ENCODE peak calls at places on chromosomes 7 and 10, in five cellular contexts. S, L, C, N and K are unnamed samples.

GRCh38 chr10:91220954-91221696 is 662 bp downstream of the PCGF5 start:
- DNase-seq in S (no peak), L (peak; percentile 9), C (no peak), N (peak; percentile 20), K (no peak)

GRCh38 chr10:58435297-58435696 is 50.1 kb downstream of the TFAM start:
- DNase-seq in S (no peak), L (no peak), C (peak; percentile 99), N (no peak), K (peak; percentile 96)

GRCh38 chr7:122550545-122550944 is 148.4 kb downstream of the RNF133 start:
- DNase-seq in S (no peak), L (no peak), C (no peak), N (peak; percentile 27), K (no peak)

GRCh38 chr10:117448840-117449239 is 73.6 kb upstream of the PDZD8 start:
- DNase-seq in S (no peak), L (no peak), C (no peak), N (no peak), K (no peak)

GRCh38 chr10:97498841-97499560 is at the start of gene UBTD1:
- DNase-seq in S (peak; percentile 76), L (peak; percentile 5), C (no peak), N (no peak), K (no peak)

GRCh38 chr10:16274911-16275310 is 161.9 kb upstream of the PTER start:
- DNase-seq in S (no peak), L (no peak), C (no peak), N (no peak), K (no peak)

GRCh38 chr7:97845622-97846203 is 26.5 kb downstream of the ASNS start:
- DNase-seq in S (no peak), L (no peak), C (peak; percentile 10), N (peak; percentile 45), K (no peak)

GRCh38 chr10:46017733-46018132 is 12.7 kb downstream of the NCOA4 start:
- DNase-seq in S (no peak), L (no peak), C (no peak), N (no peak), K (no peak)

GRCh38 chr7:123674399-123675091 is 18.9 kb downstream of the LMOD2 start:
- DNase-seq in S (no peak), L (no peak), C (no peak), N (no peak), K (peak; percentile 4)

GRCh38 chr10:11910102-11910501 is 86.9 kb downstream of the PROSER2 start:
- DNase-seq in S (no peak), L (no peak), C (no peak), N (no peak), K (no peak)

GRCh38 chr7:150850273-150850672 is 2.0 kb upstream of the AOC1 start:
- DNase-seq in S (no peak), L (no peak), C (no peak), N (no peak), K (no peak)

GRCh38 chr10:132302421-132302820 is 5.3 kb downstream of the STK32C start:
- DNase-seq in S (peak; percentile 43), L (no peak), C (no peak), N (no peak), K (no peak)

GRCh38 chr7:148856035-148856881 is 27.8 kb downstream of the EZH2 start:
- DNase-seq in S (no peak), L (peak; percentile 21), C (no peak), N (no peak), K (no peak)

GRCh38 chr7:16202298-16202697 is 219.0 kb downstream of the CRPPA start:
- DNase-seq in S (no peak), L (no peak), C (no peak), N (no peak), K (no peak)

GRCh38 chr10:59625842-59626522 is 83.7 kb downstream of the SLC16A9 start:
- DNase-seq in S (no peak), L (peak; percentile 4), C (peak; percentile 54), N (peak; percentile 77), K (peak; percentile 69)

GRCh38 chr10:69464801-69465401 is 13.6 kb downstream of the TSPAN15 start:
- DNase-seq in S (no peak), L (no peak), C (no peak), N (no peak), K (no peak)

GRCh38 chr10:111076682-111077661 is at the start of gene ADRA2A:
- DNase-seq in S (peak; percentile 84), L (no peak), C (no peak), N (peak; percentile 74), K (no peak)

GRCh38 chr7:5595545-5596045 is 172.0 kb upstream of the TNRC18 start:
- DNase-seq in S (no peak), L (no peak), C (no peak), N (no peak), K (no peak)

GRCh38 chr7:137772748-137773147 is 74.0 kb downstream of the DGKI start:
- DNase-seq in S (no peak), L (no peak), C (peak; percentile 86), N (no peak), K (peak; percentile 38)

GRCh38 chr7:150665882-150666281 is 19.6 kb upstream of the GIMAP2 start:
- DNase-seq in S (no peak), L (no peak), C (no peak), N (no peak), K (no peak)

GRCh38 chr7:105849122-105849855 is 27.1 kb downstream of the ATXN7L1 start:
- DNase-seq in S (no peak), L (peak; percentile 30), C (no peak), N (no peak), K (no peak)

GRCh38 chr10:110802551-110803238 is 69.0 kb upstream of the PDCD4 start:
- DNase-seq in S (peak; percentile 82), L (peak; percentile 34), C (peak; percentile 73), N (peak; percentile 75), K (peak; percentile 43)

GRCh38 chr7:29607889-29608288 is 44.3 kb downstream of the PRR15 start:
- DNase-seq in S (no peak), L (no peak), C (peak; percentile 63), N (no peak), K (no peak)

GRCh38 chr10:77776487-77776886 is 138.9 kb upstream of the KCNMA1 start:
- DNase-seq in S (no peak), L (no peak), C (no peak), N (no peak), K (no peak)

GRCh38 chr7:102843850-102844249 is 69.0 kb upstream of the LRRC17 start:
- DNase-seq in S (no peak), L (no peak), C (no peak), N (no peak), K (no peak)

GRCh38 chr7:56287429-56288138 is 171.4 kb upstream of the NUPR2 start:
- DNase-seq in S (peak; percentile 58), L (no peak), C (no peak), N (peak; percentile 39), K (no peak)

GRCh38 chr7:2623698-2624014 is 8.1 kb upstream of the TTYH3 start:
- DNase-seq in S (no peak), L (no peak), C (no peak), N (no peak), K (no peak)

GRCh38 chr7:114084381-114085312 is 165.8 kb upstream of the PPP1R3A start:
- DNase-seq in S (peak; percentile 80), L (no peak), C (no peak), N (peak; percentile 55), K (no peak)

GRCh38 chr7:153103219-153103618 is 343.7 kb downstream of the ACTR3B start:
- DNase-seq in S (no peak), L (no peak), C (no peak), N (no peak), K (no peak)

GRCh38 chr7:51141451-51141971 is 175.1 kb downstream of the COBL start:
- DNase-seq in S (no peak), L (no peak), C (peak; percentile 38), N (peak; percentile 20), K (no peak)

GRCh38 chr7:104328970-104329825 is 795 bp downstream of the LHFPL3 start:
- DNase-seq in S (peak; percentile 57), L (no peak), C (no peak), N (peak; percentile 66), K (no peak)

GRCh38 chr10:70418229-70418628 is 14.3 kb downstream of the EIF4EBP2 start:
- DNase-seq in S (no peak), L (no peak), C (no peak), N (no peak), K (no peak)

GRCh38 chr10:13238271-13239077 is 4.3 kb upstream of the UCMA start:
- DNase-seq in S (no peak), L (no peak), C (no peak), N (no peak), K (no peak)

GRCh38 chr10:52875341-52875740 is 102.8 kb upstream of the MBL2 start:
- DNase-seq in S (no peak), L (no peak), C (no peak), N (no peak), K (no peak)

GRCh38 chr10:43226851-43227845 is 39.7 kb downstream of the RASGEF1A start:
- DNase-seq in S (no peak), L (no peak), C (no peak), N (no peak), K (no peak)